ENCODE peak calls at places on chromosome 20, in seven cellular contexts. One of them, this sample, is unnamed.
A peak's percentile ranks its signal among the peaks of the same experiment; 100 is the strongest.

GRCh38 chr20:58576590-58576944 is 61.4 kb upstream of the APCDD1L start:
- DNase-seq in H9: no peak
- DNase-seq in T-helper 1 cell: no peak
- DNase-seq in fibroblast of pulmonary artery: no peak
- DNase-seq in stimulated activated CD4-positive, alpha-beta T cell treated with anti-CD3 and anti-CD28 coated beads, Interleukin-1b, Interleukin-23, amount 100 ng/mL, for 24 hours: no peak
- DNase-seq in foreskin fibroblast: no peak
- DNase-seq in naive thymus-derived CD8-positive, alpha-beta T cell: no peak
- DNase-seq in this sample: no peak

GRCh38 chr20:8242066-8242465 is 110.0 kb downstream of the PLCB1 start:
- DNase-seq in H9: no peak
- DNase-seq in T-helper 1 cell: no peak
- DNase-seq in fibroblast of pulmonary artery: no peak
- DNase-seq in stimulated activated CD4-positive, alpha-beta T cell treated with anti-CD3 and anti-CD28 coated beads, Interleukin-1b, Interleukin-23, amount 100 ng/mL, for 24 hours: no peak
- DNase-seq in foreskin fibroblast: peak; percentile 48
- DNase-seq in naive thymus-derived CD8-positive, alpha-beta T cell: no peak
- DNase-seq in this sample: no peak

GRCh38 chr20:13105864-13106457 is 97.2 kb downstream of the SPTLC3 start:
- DNase-seq in H9: no peak
- DNase-seq in T-helper 1 cell: no peak
- DNase-seq in fibroblast of pulmonary artery: peak; percentile 61
- DNase-seq in stimulated activated CD4-positive, alpha-beta T cell treated with anti-CD3 and anti-CD28 coated beads, Interleukin-1b, Interleukin-23, amount 100 ng/mL, for 24 hours: no peak
- DNase-seq in foreskin fibroblast: peak; percentile 66
- DNase-seq in naive thymus-derived CD8-positive, alpha-beta T cell: peak; percentile 13
- DNase-seq in this sample: no peak

GRCh38 chr20:62636446-62636845 is 5.9 kb upstream of the SLCO4A1 start:
- DNase-seq in H9: no peak
- DNase-seq in T-helper 1 cell: peak; percentile 36
- DNase-seq in fibroblast of pulmonary artery: no peak
- DNase-seq in stimulated activated CD4-positive, alpha-beta T cell treated with anti-CD3 and anti-CD28 coated beads, Interleukin-1b, Interleukin-23, amount 100 ng/mL, for 24 hours: no peak
- DNase-seq in foreskin fibroblast: peak; percentile 41
- DNase-seq in naive thymus-derived CD8-positive, alpha-beta T cell: no peak
- DNase-seq in this sample: no peak

GRCh38 chr20:10590950-10591349 is 82.8 kb downstream of the JAG1 start:
- DNase-seq in H9: no peak
- DNase-seq in T-helper 1 cell: no peak
- DNase-seq in fibroblast of pulmonary artery: no peak
- DNase-seq in stimulated activated CD4-positive, alpha-beta T cell treated with anti-CD3 and anti-CD28 coated beads, Interleukin-1b, Interleukin-23, amount 100 ng/mL, for 24 hours: no peak
- DNase-seq in foreskin fibroblast: no peak
- DNase-seq in naive thymus-derived CD8-positive, alpha-beta T cell: no peak
- DNase-seq in this sample: no peak

GRCh38 chr20:6058684-6059295 is 4.9 kb upstream of the LRRN4 start:
- DNase-seq in H9: no peak
- DNase-seq in T-helper 1 cell: no peak
- DNase-seq in fibroblast of pulmonary artery: peak; percentile 66
- DNase-seq in stimulated activated CD4-positive, alpha-beta T cell treated with anti-CD3 and anti-CD28 coated beads, Interleukin-1b, Interleukin-23, amount 100 ng/mL, for 24 hours: no peak
- DNase-seq in foreskin fibroblast: no peak
- DNase-seq in naive thymus-derived CD8-positive, alpha-beta T cell: no peak
- DNase-seq in this sample: no peak

GRCh38 chr20:8132632-8133587 is 844 bp downstream of the PLCB1 start:
- DNase-seq in H9: peak; percentile 42
- DNase-seq in T-helper 1 cell: no peak
- DNase-seq in fibroblast of pulmonary artery: peak; percentile 39
- DNase-seq in stimulated activated CD4-positive, alpha-beta T cell treated with anti-CD3 and anti-CD28 coated beads, Interleukin-1b, Interleukin-23, amount 100 ng/mL, for 24 hours: peak; percentile 2
- DNase-seq in foreskin fibroblast: peak; percentile 64
- DNase-seq in naive thymus-derived CD8-positive, alpha-beta T cell: no peak
- DNase-seq in this sample: peak; percentile 58

GRCh38 chr20:35404614-35405259 is 7.0 kb downstream of the UQCC1 start:
- DNase-seq in H9: no peak
- DNase-seq in T-helper 1 cell: peak; percentile 36
- DNase-seq in fibroblast of pulmonary artery: no peak
- DNase-seq in stimulated activated CD4-positive, alpha-beta T cell treated with anti-CD3 and anti-CD28 coated beads, Interleukin-1b, Interleukin-23, amount 100 ng/mL, for 24 hours: no peak
- DNase-seq in foreskin fibroblast: no peak
- DNase-seq in naive thymus-derived CD8-positive, alpha-beta T cell: peak; percentile 17
- DNase-seq in this sample: no peak

GRCh38 chr20:1631309-1632227 is 11.8 kb upstream of the SIRPB1 start:
- DNase-seq in H9: peak; percentile 48
- DNase-seq in T-helper 1 cell: no peak
- DNase-seq in fibroblast of pulmonary artery: peak; percentile 31
- DNase-seq in stimulated activated CD4-positive, alpha-beta T cell treated with anti-CD3 and anti-CD28 coated beads, Interleukin-1b, Interleukin-23, amount 100 ng/mL, for 24 hours: no peak
- DNase-seq in foreskin fibroblast: no peak
- DNase-seq in naive thymus-derived CD8-positive, alpha-beta T cell: no peak
- DNase-seq in this sample: no peak

GRCh38 chr20:24821391-24821790 is 127.7 kb upstream of the CST7 start:
- DNase-seq in H9: no peak
- DNase-seq in T-helper 1 cell: no peak
- DNase-seq in fibroblast of pulmonary artery: no peak
- DNase-seq in stimulated activated CD4-positive, alpha-beta T cell treated with anti-CD3 and anti-CD28 coated beads, Interleukin-1b, Interleukin-23, amount 100 ng/mL, for 24 hours: no peak
- DNase-seq in foreskin fibroblast: no peak
- DNase-seq in naive thymus-derived CD8-positive, alpha-beta T cell: no peak
- DNase-seq in this sample: no peak

GRCh38 chr20:51930775-51931174 is 128.5 kb upstream of the SALL4 start:
- DNase-seq in H9: no peak
- DNase-seq in T-helper 1 cell: no peak
- DNase-seq in fibroblast of pulmonary artery: peak; percentile 91
- DNase-seq in stimulated activated CD4-positive, alpha-beta T cell treated with anti-CD3 and anti-CD28 coated beads, Interleukin-1b, Interleukin-23, amount 100 ng/mL, for 24 hours: no peak
- DNase-seq in foreskin fibroblast: peak; percentile 72
- DNase-seq in naive thymus-derived CD8-positive, alpha-beta T cell: no peak
- DNase-seq in this sample: peak; percentile 30

GRCh38 chr20:54339093-54339492 is 131.2 kb downstream of the PFDN4 start:
- DNase-seq in H9: no peak
- DNase-seq in T-helper 1 cell: peak; percentile 52
- DNase-seq in fibroblast of pulmonary artery: no peak
- DNase-seq in stimulated activated CD4-positive, alpha-beta T cell treated with anti-CD3 and anti-CD28 coated beads, Interleukin-1b, Interleukin-23, amount 100 ng/mL, for 24 hours: no peak
- DNase-seq in foreskin fibroblast: no peak
- DNase-seq in naive thymus-derived CD8-positive, alpha-beta T cell: no peak
- DNase-seq in this sample: peak; percentile 21

This sample was measured in left cardiac atrium.